ENCODE peak calls at places on chromosomes 13 and 19, in eight cellular contexts. W is uterus, Q is left ventricle myocardium inferior, J is choroid plexus epithelial cell, P is MCF 10A, D is HFFc6, S is nephron progenitor cell, L is A549. F is an unnamed sample.

GRCh38 chr19:43784981-43785808 is 4.4 kb upstream of the KCNN4 start:
- DNase-seq in W (peak; percentile 32), Q (no peak), J (peak; percentile 77), P (peak; percentile 89), D (peak; percentile 65), S (peak; percentile 61), L (peak; percentile 81), F (peak; percentile 67)

GRCh38 chr13:109233293-109233692 is 553.1 kb downstream of the IRS2 start:
- DNase-seq in W (no peak), Q (no peak), J (no peak), P (no peak), D (no peak), S (no peak), L (no peak), F (no peak)

GRCh38 chr13:73914119-73914518 is 220.1 kb downstream of the KLF12 start:
- DNase-seq in W (no peak), Q (no peak), J (peak; percentile 75), P (no peak), D (no peak), S (no peak), L (no peak), F (no peak)

GRCh38 chr19:42042455-42043170 is 27.4 kb downstream of the GRIK5 start:
- DNase-seq in W (no peak), Q (no peak), J (no peak), P (no peak), D (no peak), S (no peak), L (no peak), F (no peak)

GRCh38 chr13:57264965-57265364 is 98.0 kb downstream of the PRR20E start:
- DNase-seq in W (no peak), Q (no peak), J (no peak), P (peak; percentile 0), D (no peak), S (no peak), L (no peak), F (no peak)

GRCh38 chr19:12000152-12000981 is 35.1 kb downstream of the ZNF433 start:
- DNase-seq in W (no peak), Q (no peak), J (peak; percentile 15), P (no peak), D (peak; percentile 11), S (no peak), L (no peak), F (peak; percentile 12)

GRCh38 chr19:1457031-1457739 is 7.3 kb downstream of the APC2 start:
- DNase-seq in W (no peak), Q (no peak), J (no peak), P (no peak), D (no peak), S (peak; percentile 31), L (no peak), F (no peak)

GRCh38 chr19:17214531-17215124 is 529 bp upstream of the USE1 start:
- DNase-seq in W (no peak), Q (no peak), J (no peak), P (no peak), D (no peak), S (no peak), L (no peak), F (no peak)

GRCh38 chr19:46906221-46906620 is 45.4 kb downstream of the ARHGAP35 start:
- DNase-seq in W (no peak), Q (no peak), J (no peak), P (no peak), D (no peak), S (no peak), L (no peak), F (no peak)

GRCh38 chr19:3146677-3147100 is 10.9 kb downstream of the GNA15 start:
- DNase-seq in W (no peak), Q (no peak), J (no peak), P (peak; percentile 28), D (no peak), S (peak; percentile 55), L (no peak), F (no peak)

GRCh38 chr13:74367193-74367592 is 233.0 kb upstream of the KLF12 start:
- DNase-seq in W (no peak), Q (no peak), J (no peak), P (no peak), D (no peak), S (no peak), L (no peak), F (no peak)

GRCh38 chr13:113852536-113853517 is 11.0 kb downstream of the GAS6 start:
- DNase-seq in W (peak; percentile 16), Q (no peak), J (no peak), P (no peak), D (no peak), S (no peak), L (no peak), F (no peak)

GRCh38 chr13:112671359-112671758 is 18.5 kb upstream of the ATP11A start:
- DNase-seq in W (peak; percentile 6), Q (no peak), J (no peak), P (no peak), D (no peak), S (no peak), L (no peak), F (no peak)

GRCh38 chr19:15381864-15382263 is 2.3 kb upstream of the AKAP8 start:
- DNase-seq in W (no peak), Q (no peak), J (no peak), P (no peak), D (no peak), S (no peak), L (no peak), F (no peak)

GRCh38 chr19:5434970-5435641 is 20.1 kb upstream of the ZNRF4 start:
- DNase-seq in W (no peak), Q (no peak), J (peak; percentile 77), P (peak; percentile 78), D (peak; percentile 87), S (no peak), L (peak; percentile 86), F (peak; percentile 91)

GRCh38 chr19:51531349-51532315 is at the start of gene SIGLEC6:
- DNase-seq in W (peak; percentile 18), Q (peak; percentile 47), J (no peak), P (no peak), D (no peak), S (no peak), L (no peak), F (no peak)

DNA sequence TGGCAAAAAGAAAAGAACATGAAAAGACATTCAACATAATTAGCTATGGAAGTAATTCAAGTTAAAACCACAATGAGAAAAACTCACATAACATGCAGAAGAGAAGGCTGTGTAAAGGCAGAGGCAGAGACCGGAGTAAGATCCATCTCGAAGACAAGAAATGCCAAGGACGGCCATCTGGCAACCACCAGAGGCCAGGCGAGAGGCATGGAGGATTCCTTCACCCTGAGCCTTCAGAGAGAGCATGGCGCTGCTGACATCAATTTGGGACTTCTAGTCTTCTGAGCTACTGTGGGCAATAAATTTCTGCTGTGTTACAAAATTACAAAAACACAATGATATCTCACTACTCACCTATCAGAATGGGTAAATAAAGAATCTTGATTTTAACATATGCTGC is 381.0 kb downstream of the TSHZ3 start:
- DNase-seq in W (no peak), Q (no peak), J (no peak), P (no peak), D (no peak), S (no peak), L (no peak), F (no peak)
- TF ChIP-seq CTCF in W (no peak), Q (no peak), J (no peak), P (no peak), D (peak; percentile 50), S (no peak), L (peak; percentile 37), F (no peak)

DNA sequence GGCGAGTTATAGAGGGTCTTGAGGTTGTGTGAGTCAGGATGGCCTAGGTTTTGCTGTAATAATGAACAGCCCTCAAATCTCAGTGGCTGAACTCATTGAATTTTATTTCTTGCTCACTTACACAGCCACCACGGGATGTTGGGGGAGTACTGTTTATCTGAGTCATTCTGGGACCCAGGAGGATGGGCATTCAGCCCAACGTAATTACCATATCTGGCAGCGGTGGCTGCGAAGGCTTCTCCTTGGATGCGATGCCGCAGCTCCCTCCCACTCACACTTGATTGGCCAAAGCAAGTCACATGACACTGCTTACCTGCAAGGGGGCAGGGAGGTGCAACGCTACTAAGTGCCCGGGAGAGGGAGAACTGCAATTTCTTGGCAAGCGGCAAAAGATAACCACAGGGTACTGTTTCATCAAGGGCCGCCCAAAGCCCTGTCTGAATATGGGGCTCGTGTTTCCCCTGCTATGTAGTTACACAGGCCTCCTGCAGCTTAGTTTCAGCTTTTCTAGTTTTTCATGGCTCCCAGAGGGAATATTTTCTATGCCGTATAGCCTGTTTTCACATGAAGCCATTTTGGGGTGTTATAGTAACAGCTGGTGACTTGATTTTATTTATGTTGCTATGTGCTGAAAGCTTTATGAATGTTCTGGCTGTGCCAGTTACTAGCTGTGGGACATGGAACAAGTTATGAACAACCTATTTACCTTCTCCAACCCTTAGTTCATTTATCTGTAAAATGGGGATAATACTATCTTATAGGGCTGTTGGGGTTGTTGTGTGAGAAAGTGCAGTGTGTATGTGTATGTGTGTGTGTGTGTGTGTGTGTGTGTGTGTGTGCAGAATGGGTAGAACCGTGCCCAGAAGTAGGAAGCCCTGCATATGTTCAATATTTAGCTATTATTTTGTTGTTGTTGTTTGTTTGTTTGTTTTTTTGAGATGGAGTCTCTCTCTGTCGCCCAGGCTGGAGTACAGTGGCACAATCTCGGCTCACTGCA is 20.1 kb downstream of the ZSWIM9 start:
- DNase-seq in W (no peak), Q (no peak), J (peak; percentile 82), P (peak; percentile 67), D (no peak), S (peak; percentile 57), L (no peak), F (peak; percentile 87)
- TF ChIP-seq CTCF in W (no peak), Q (no peak), J (peak; percentile 46), P (no peak), D (peak; percentile 5), S (peak; percentile 37), L (no peak), F (peak; percentile 43)

GRCh38 chr19:10952809-10953208 is 8.0 kb upstream of the SMARCA4 start:
- DNase-seq in W (no peak), Q (no peak), J (no peak), P (no peak), D (no peak), S (no peak), L (no peak), F (peak; percentile 76)
- TF ChIP-seq CTCF in W (no peak), Q (no peak), J (no peak), P (no peak), D (no peak), S (no peak), L (no peak), F (no peak)

GRCh38 chr19:54464044-54464623 is 556 bp upstream of the LENG9 start:
- DNase-seq in W (peak; percentile 66), Q (peak; percentile 79), J (peak; percentile 94), P (peak; percentile 98), D (peak; percentile 55), S (peak; percentile 89), L (peak; percentile 81), F (peak; percentile 98)

GRCh38 chr19:54463531-54464043 is at the start of gene LENG9:
- DNase-seq in W (peak; percentile 93), Q (peak; percentile 98), J (peak; percentile 100), P (peak; percentile 100), D (peak; percentile 97), S (peak; percentile 99), L (peak; percentile 91), F (peak; percentile 97)

GRCh38 chr19:54462072-54462712 is 1.4 kb downstream of the LENG9 start:
- DNase-seq in W (no peak), Q (no peak), J (no peak), P (peak; percentile 36), D (no peak), S (no peak), L (no peak), F (no peak)

GRCh38 chr19:54461201-54462071 is 2.1 kb downstream of the LENG9 start:
- DNase-seq in W (no peak), Q (no peak), J (peak; percentile 42), P (no peak), D (no peak), S (no peak), L (no peak), F (no peak)

GRCh38 chr19:54462713-54463530 is 656 bp downstream of the LENG9 start:
- DNase-seq in W (peak; percentile 74), Q (peak; percentile 82), J (peak; percentile 70), P (peak; percentile 75), D (peak; percentile 25), S (peak; percentile 59), L (no peak), F (peak; percentile 39)
- TF ChIP-seq CTCF in W (no peak), Q (peak; percentile 33), J (peak; percentile 34), P (peak; percentile 21), D (peak; percentile 64), S (no peak), L (peak; percentile 39), F (peak; percentile 58)